ENCODE peak calls at places on chromosomes 11 and 22, in ten cellular contexts. D is activated T-cell treated with anti-CD3 and anti-CD28 coated beads, Interleukin-2, amount 50 U/mL, for 24 hours; Y is hypothalamus; J is Peyer's patch; I is HS-27A; Z is HT1080; U is MCF 10A; E is NCI-H1436; S is activated naive CD4-positive, alpha-beta T cell treated with Interleukin-2 at 50 U/mL for 16 hours; M is ovary. W is an unnamed sample.

GRCh38 chr11:94730153-94730552 is 38.0 kb upstream of the AMOTL1 start:
- DNase-seq in I (no peak), J (no peak), U (no peak), M (no peak), S (no peak), D (no peak), E (no peak), Z (peak; percentile 47), Y (no peak), W (no peak)

GRCh38 chr11:117878314-117878938 is 2.0 kb upstream of the FXYD6 start:
- DNase-seq in E (no peak), U (no peak), S (no peak), D (no peak), I (no peak), Z (no peak), M (no peak), J (no peak), Y (no peak), W (no peak)

GRCh38 chr22:49999063-49999900 is 13.3 kb downstream of the IL17REL start:
- DNase-seq in Z (no peak), Y (no peak), D (peak; percentile 49), M (no peak), I (no peak), E (no peak), J (no peak), U (no peak), S (no peak), W (no peak)

GRCh38 chr11:13324709-13325108 is 47.1 kb downstream of the BMAL1 start:
- DNase-seq in J (no peak), Z (no peak), S (no peak), I (no peak), D (no peak), Y (no peak), M (no peak), U (no peak), E (no peak), W (no peak)

GRCh38 chr22:34639911-34640310 is 426.0 kb upstream of the ISX start:
- DNase-seq in I (no peak), S (no peak), M (no peak), J (no peak), U (no peak), Y (no peak), E (no peak), D (no peak), Z (no peak), W (no peak)

GRCh38 chr22:45932066-45932465 is 44.9 kb downstream of the WNT7B start:
- DNase-seq in Y (no peak), E (no peak), I (peak; percentile 42), Z (peak; percentile 47), S (no peak), M (no peak), J (no peak), D (no peak), U (no peak), W (no peak)

GRCh38 chr11:134124660-134125451 is 56.0 kb downstream of the JAM3 start:
- DNase-seq in M (no peak), S (no peak), Y (peak; percentile 44), I (no peak), E (no peak), J (no peak), D (peak; percentile 41), U (no peak), Z (peak; percentile 46), W (no peak)

GRCh38 chr22:49953680-49954344 is 6.8 kb upstream of the PIM3 start:
- DNase-seq in U (no peak), M (no peak), E (no peak), I (no peak), Y (no peak), D (no peak), S (no peak), J (no peak), Z (no peak), W (no peak)

GRCh38 chr11:32131321-32131720 is 40.4 kb downstream of the RCN1 start:
- DNase-seq in Y (no peak), Z (peak; percentile 20), J (no peak), E (no peak), D (no peak), S (no peak), M (no peak), U (no peak), I (no peak), W (no peak)

GRCh38 chr11:109320595-109320994 is 101.4 kb upstream of the C11orf87 start:
- DNase-seq in E (no peak), S (no peak), U (peak; percentile 67), Z (peak; percentile 91), Y (no peak), J (no peak), M (no peak), D (no peak), I (no peak), W (no peak)

GRCh38 chr22:48665286-48666010 is 1162.2 kb downstream of the BRD1 start:
- DNase-seq in U (no peak), D (no peak), I (no peak), S (no peak), E (no peak), Y (no peak), M (no peak), J (no peak), Z (no peak), W (no peak)

GRCh38 chr22:44538071-44538470 is 40.0 kb upstream of the RTL6 start:
- DNase-seq in U (peak; percentile 51), J (no peak), M (no peak), D (no peak), E (no peak), S (no peak), Z (peak; percentile 11), Y (no peak), I (no peak), W (no peak)

GRCh38 chr22:48554893-48555552 is 1272.7 kb downstream of the BRD1 start:
- DNase-seq in D (no peak), I (no peak), S (no peak), M (no peak), E (no peak), U (no peak), J (no peak), Y (no peak), Z (no peak), W (no peak)

GRCh38 chr11:66115638-66116410 is 45.8 kb downstream of the PACS1 start:
- DNase-seq in M (no peak), I (no peak), Y (no peak), Z (no peak), S (no peak), E (no peak), D (no peak), U (no peak), J (no peak), W (no peak)

GRCh38 chr22:22195265-22196017 is 49.1 kb upstream of the VPREB1 start:
- DNase-seq in M (no peak), Z (peak; percentile 48), J (peak; percentile 91), U (peak; percentile 87), D (peak; percentile 82), E (peak; percentile 81), S (peak; percentile 80), I (no peak), Y (no peak), W (peak; percentile 72)

GRCh38 chr11:114200351-114200750 is 95.8 kb upstream of the NNMT start:
- DNase-seq in S (no peak), Z (no peak), U (no peak), J (no peak), Y (no peak), M (no peak), D (no peak), E (no peak), I (no peak), W (no peak)

GRCh38 chr11:96188625-96189006 is 154.4 kb downstream of the MAML2 start:
- DNase-seq in J (no peak), M (no peak), I (no peak), S (peak; percentile 35), Y (no peak), D (no peak), Z (peak; percentile 49), E (no peak), U (peak; percentile 49), W (no peak)

GRCh38 chr11:34308049-34308692 is 49.6 kb downstream of the ABTB2 start:
- DNase-seq in M (no peak), E (no peak), D (no peak), J (no peak), Y (no peak), S (no peak), Z (peak; percentile 27), I (no peak), U (peak; percentile 45), W (no peak)

GRCh38 chr11:68601147-68601546 is 83.2 kb upstream of the GAL start:
- DNase-seq in I (no peak), E (no peak), S (no peak), Z (no peak), D (no peak), Y (no peak), U (no peak), J (no peak), M (no peak), W (no peak)

GRCh38 chr11:2521681-2522630 is 77.1 kb downstream of the KCNQ1 start:
- DNase-seq in U (no peak), I (no peak), J (peak; percentile 12), E (no peak), Y (no peak), D (peak; percentile 12), M (peak; percentile 5), S (peak; percentile 0), Z (no peak), W (no peak)

GRCh38 chr22:19848298-19849224 is 6.1 kb downstream of the GNB1L start:
- DNase-seq in Y (no peak), S (no peak), I (no peak), J (peak; percentile 16), D (no peak), Z (peak; percentile 59), E (no peak), U (peak; percentile 83), M (no peak), W (no peak)

GRCh38 chr22:49765091-49765771 is 62.4 kb downstream of the BRD1 start:
- DNase-seq in E (no peak), M (no peak), U (no peak), I (no peak), Y (no peak), S (no peak), Z (no peak), D (peak; percentile 26), J (no peak), W (no peak)

GRCh38 chr22:20247010-20247505 is 21.1 kb downstream of the RTN4R start:
- DNase-seq in Y (no peak), E (no peak), D (no peak), M (no peak), J (peak; percentile 37), U (no peak), Z (no peak), S (no peak), I (no peak), W (no peak)

GRCh38 chr11:10044618-10045017 is 249.4 kb downstream of the SBF2 start:
- DNase-seq in I (no peak), Z (peak; percentile 14), M (no peak), U (peak; percentile 34), S (no peak), E (no peak), D (no peak), J (no peak), Y (no peak), W (no peak)

W was measured in NCI-H774.